ENCODE peak calls at places on chromosomes 5 and 9, in five cellular contexts. R is tibial nerve, T is DND-41, G is astrocyte, P is AG04450. K is an unnamed sample.

GRCh38 chr5:57494104-57495098 is 11.8 kb upstream of the ACTBL2 start:
- DNase-seq in R (no peak), T (peak; percentile 95), G (peak; percentile 99), P (peak; percentile 95), K (peak; percentile 90)

GRCh38 chr9:70823284-70823683 is 298.1 kb downstream of the TRPM3 start:
- DNase-seq in G (no peak), P (no peak), R (no peak), T (no peak), K (no peak)

GRCh38 chr9:86907346-86907745 is 40.0 kb downstream of the GAS1 start:
- DNase-seq in T (no peak), R (no peak), P (no peak), G (no peak), K (no peak)

GRCh38 chr9:109274768-109275596 is 45.9 kb downstream of the EPB41L4B start:
- DNase-seq in R (no peak), P (no peak), G (no peak), T (no peak), K (no peak)

GRCh38 chr9:14062449-14063187 is 251.3 kb downstream of the NFIB start:
- DNase-seq in P (peak; percentile 65), G (peak; percentile 91), T (no peak), R (no peak), K (no peak)

GRCh38 chr9:5089737-5090136 is 95.7 kb downstream of the INSL6 start:
- DNase-seq in T (no peak), R (no peak), G (no peak), P (no peak), K (no peak)

GRCh38 chr5:109779036-109779735 is 89.5 kb downstream of the MAN2A1 start:
- DNase-seq in G (peak; percentile 10), T (no peak), P (no peak), R (no peak), K (no peak)

GRCh38 chr5:147509041-147509709 is 693 bp downstream of the DPYSL3 start:
- DNase-seq in P (no peak), R (no peak), G (no peak), T (no peak), K (no peak)

GRCh38 chr5:112417931-112418358 is 1.1 kb downstream of the EPB41L4A start:
- DNase-seq in T (no peak), R (no peak), P (no peak), G (peak; percentile 4), K (no peak)

GRCh38 chr9:133542002-133542401 is 7.5 kb downstream of the ADAMTSL2 start:
- DNase-seq in G (no peak), R (no peak), T (no peak), P (no peak), K (no peak)

GRCh38 chr5:180253036-180253824 is 38.7 kb downstream of the MAPK9 start:
- DNase-seq in T (peak; percentile 13), R (no peak), P (no peak), G (peak; percentile 6), K (no peak)

GRCh38 chr5:132785355-132785754 is 8.3 kb upstream of the SEPTIN8 start:
- DNase-seq in T (no peak), G (peak; percentile 38), P (no peak), R (no peak), K (no peak)

GRCh38 chr5:59185757-59186385 is 603.0 kb downstream of the RAB3C start:
- DNase-seq in T (no peak), R (no peak), G (no peak), P (no peak), K (no peak)

GRCh38 chr5:179558912-179559279 is 8.5 kb downstream of the RUFY1 start:
- DNase-seq in T (no peak), P (no peak), R (no peak), G (peak; percentile 15), K (no peak)

GRCh38 chr5:168656633-168657032 is 77.5 kb upstream of the PANK3 start:
- DNase-seq in G (peak; percentile 33), T (no peak), P (no peak), R (no peak), K (peak; percentile 83)

GRCh38 chr5:120599576-120599975 is 135.5 kb downstream of the PRR16 start:
- DNase-seq in P (peak; percentile 30), R (no peak), T (no peak), G (peak; percentile 78), K (peak; percentile 69)

GRCh38 chr5:10624679-10625078 is 60.8 kb downstream of the ANKRD33B start:
- DNase-seq in T (no peak), P (no peak), G (no peak), R (no peak), K (no peak)
- H3K4me3 ChIP-seq in T (no peak overlapping the region), P (no peak overlapping the region), G (no peak overlapping the region), R (no peak overlapping the region), K (no peak overlapping the region)

GRCh38 chr5:69528015-69528414 is 32.0 kb upstream of the GTF2H2C start:
- DNase-seq in P (no peak), R (no peak), G (no peak), T (no peak), K (no peak)
- H3K4me3 ChIP-seq in P (no peak overlapping the region), R (no peak overlapping the region), G (no peak overlapping the region), T (no peak overlapping the region), K (no peak overlapping the region)

GRCh38 chr5:31854625-31855526 is 215.9 kb downstream of the PDZD2 start:
- DNase-seq in R (peak; percentile 32), P (no peak), G (peak; percentile 47), T (no peak), K (no peak)

GRCh38 chr5:31854181-31854624 is 215.3 kb downstream of the PDZD2 start:
- DNase-seq in G (peak; percentile 80), R (no peak), P (peak; percentile 4), T (no peak), K (peak; percentile 18)

GRCh38 chr5:31859096-31859495 is 220.2 kb downstream of the PDZD2 start:
- DNase-seq in T (no peak), P (no peak), G (no peak), R (no peak), K (no peak)

GRCh38 chr5:31853398-31854135 is 214.6 kb downstream of the PDZD2 start:
- DNase-seq in T (no peak), G (no peak), P (no peak), R (no peak), K (no peak)

GRCh38 chr5:31855527-31855862 is 216.6 kb downstream of the PDZD2 start:
- DNase-seq in G (no peak), P (no peak), T (no peak), R (no peak), K (no peak)
- H3K4me3 ChIP-seq in G (peak overlapping the region; percentile 81), P (peak overlapping the region; percentile 51), T (no peak overlapping the region), R (peak overlapping the region; percentile 56), K (peak overlapping the region; percentile 49)

GRCh38 chr5:67998709-67999251 is 216.8 kb upstream of the PIK3R1 start:
- DNase-seq in P (no peak), G (peak; percentile 49), T (no peak), R (no peak), K (no peak)
- H3K4me3 ChIP-seq in P (no peak overlapping the region), G (no peak overlapping the region), T (no peak overlapping the region), R (no peak overlapping the region), K (no peak overlapping the region)